ENCODE peak calls at places on chromosomes 12 and 14, in five cellular contexts. One of them, this sample, is unnamed.

GRCh38 chr12:2893007-2893406 is 2.3 kb downstream of the TULP3 start:
- DNase-seq in neural crest cell: no peak
- DNase-seq in activated T-cell treated with anti-CD3 and anti-CD28 coated beads for 48 hours: no peak
- DNase-seq in NCI-H2029: no peak
- DNase-seq in GM23338: no peak
- DNase-seq in this sample: peak; percentile 69

GRCh38 chr12:52925717-52926595 is 21.1 kb upstream of the KRT8 start:
- DNase-seq in NCI-H2029: peak; percentile 96
- DNase-seq in activated T-cell treated with anti-CD3 and anti-CD28 coated beads for 48 hours: no peak
- DNase-seq in neural crest cell: no peak
- DNase-seq in GM23338: peak; percentile 47
- DNase-seq in this sample: no peak

GRCh38 chr14:22976620-22977433 is 5.5 kb downstream of the AJUBA start:
- DNase-seq in NCI-H2029: peak; percentile 63
- DNase-seq in GM23338: peak; percentile 62
- DNase-seq in activated T-cell treated with anti-CD3 and anti-CD28 coated beads for 48 hours: no peak
- DNase-seq in neural crest cell: no peak
- DNase-seq in this sample: no peak

GRCh38 chr12:94621662-94622359 is 28.5 kb downstream of the TMCC3 start:
- DNase-seq in NCI-H2029: peak; percentile 36
- DNase-seq in GM23338: no peak
- DNase-seq in activated T-cell treated with anti-CD3 and anti-CD28 coated beads for 48 hours: no peak
- DNase-seq in neural crest cell: no peak
- DNase-seq in this sample: no peak

GRCh38 chr12:1776139-1776975 is 44.0 kb upstream of the LRTM2 start:
- DNase-seq in neural crest cell: no peak
- DNase-seq in NCI-H2029: no peak
- DNase-seq in activated T-cell treated with anti-CD3 and anti-CD28 coated beads for 48 hours: no peak
- DNase-seq in GM23338: no peak
- DNase-seq in this sample: no peak

GRCh38 chr14:23389396-23389795 is 12.6 kb downstream of the CMTM5 start:
- DNase-seq in activated T-cell treated with anti-CD3 and anti-CD28 coated beads for 48 hours: no peak
- DNase-seq in NCI-H2029: no peak
- DNase-seq in neural crest cell: no peak
- DNase-seq in GM23338: no peak
- DNase-seq in this sample: no peak

GRCh38 chr14:76499399-76499798 is 123.5 kb downstream of the ESRRB start:
- DNase-seq in activated T-cell treated with anti-CD3 and anti-CD28 coated beads for 48 hours: no peak
- DNase-seq in NCI-H2029: no peak
- DNase-seq in GM23338: no peak
- DNase-seq in neural crest cell: no peak
- DNase-seq in this sample: no peak

GRCh38 chr12:9096563-9097176 is 19.0 kb downstream of the A2M start:
- DNase-seq in neural crest cell: no peak
- DNase-seq in NCI-H2029: no peak
- DNase-seq in activated T-cell treated with anti-CD3 and anti-CD28 coated beads for 48 hours: no peak
- DNase-seq in GM23338: no peak
- DNase-seq in this sample: no peak

GRCh38 chr12:751192-751827 is 1.1 kb upstream of the WNK1 start:
- DNase-seq in activated T-cell treated with anti-CD3 and anti-CD28 coated beads for 48 hours: peak; percentile 87
- DNase-seq in NCI-H2029: peak; percentile 73
- DNase-seq in GM23338: peak; percentile 99
- DNase-seq in neural crest cell: peak; percentile 90
- DNase-seq in this sample: peak; percentile 96

GRCh38 chr14:87725318-87725717 is 267.7 kb downstream of the GALC start:
- DNase-seq in neural crest cell: no peak
- DNase-seq in GM23338: no peak
- DNase-seq in NCI-H2029: no peak
- DNase-seq in activated T-cell treated with anti-CD3 and anti-CD28 coated beads for 48 hours: no peak
- DNase-seq in this sample: no peak

GRCh38 chr14:24556756-24557155 is 19.3 kb downstream of the CTSG start:
- DNase-seq in activated T-cell treated with anti-CD3 and anti-CD28 coated beads for 48 hours: no peak
- DNase-seq in NCI-H2029: no peak
- DNase-seq in GM23338: no peak
- DNase-seq in neural crest cell: no peak
- DNase-seq in this sample: no peak

GRCh38 chr12:111304642-111305071 is 64.2 kb downstream of the PHETA1 start:
- DNase-seq in neural crest cell: no peak
- DNase-seq in activated T-cell treated with anti-CD3 and anti-CD28 coated beads for 48 hours: peak; percentile 54
- DNase-seq in GM23338: peak; percentile 71
- DNase-seq in NCI-H2029: no peak
- DNase-seq in this sample: no peak

GRCh38 chr12:77746108-77746507 is 84.6 kb upstream of the NAV3 start:
- DNase-seq in GM23338: no peak
- DNase-seq in activated T-cell treated with anti-CD3 and anti-CD28 coated beads for 48 hours: no peak
- DNase-seq in neural crest cell: no peak
- DNase-seq in NCI-H2029: peak; percentile 99
- DNase-seq in this sample: no peak

GRCh38 chr14:72476657-72477499 is 417.0 kb downstream of the DPF3 start:
- DNase-seq in NCI-H2029: no peak
- DNase-seq in activated T-cell treated with anti-CD3 and anti-CD28 coated beads for 48 hours: peak; percentile 41
- DNase-seq in GM23338: peak; percentile 11
- DNase-seq in neural crest cell: no peak
- DNase-seq in this sample: peak; percentile 62

GRCh38 chr12:113940357-113940756 is 25.8 kb downstream of the RBM19 start:
- DNase-seq in NCI-H2029: no peak
- DNase-seq in GM23338: peak; percentile 41
- DNase-seq in activated T-cell treated with anti-CD3 and anti-CD28 coated beads for 48 hours: no peak
- DNase-seq in neural crest cell: no peak
- DNase-seq in this sample: no peak

GRCh38 chr14:56810341-56810740 is at the start of gene OTX2:
- DNase-seq in GM23338: peak; percentile 50
- DNase-seq in neural crest cell: no peak
- DNase-seq in NCI-H2029: no peak
- DNase-seq in activated T-cell treated with anti-CD3 and anti-CD28 coated beads for 48 hours: no peak
- DNase-seq in this sample: no peak

GRCh38 chr12:70255311-70255710 is 12.1 kb downstream of the CNOT2 start:
- DNase-seq in neural crest cell: no peak
- DNase-seq in GM23338: no peak
- DNase-seq in activated T-cell treated with anti-CD3 and anti-CD28 coated beads for 48 hours: no peak
- DNase-seq in NCI-H2029: no peak
- DNase-seq in this sample: no peak

GRCh38 chr12:45409966-45410365 is 194.1 kb downstream of the ANO6 start:
- DNase-seq in NCI-H2029: no peak
- DNase-seq in activated T-cell treated with anti-CD3 and anti-CD28 coated beads for 48 hours: no peak
- DNase-seq in GM23338: no peak
- DNase-seq in neural crest cell: no peak
- DNase-seq in this sample: no peak

GRCh38 chr14:79328863-79329262 is 882.4 kb downstream of the DIO2 start:
- DNase-seq in GM23338: no peak
- DNase-seq in neural crest cell: no peak
- DNase-seq in NCI-H2029: no peak
- DNase-seq in activated T-cell treated with anti-CD3 and anti-CD28 coated beads for 48 hours: no peak
- DNase-seq in this sample: no peak

GRCh38 chr14:93010543-93011541 is 87.9 kb downstream of the CHGA start:
- DNase-seq in activated T-cell treated with anti-CD3 and anti-CD28 coated beads for 48 hours: no peak
- DNase-seq in NCI-H2029: peak; percentile 63
- DNase-seq in GM23338: no peak
- DNase-seq in neural crest cell: no peak
- DNase-seq in this sample: peak; percentile 73

GRCh38 chr12:32089156-32089950 is 17.3 kb upstream of the BICD1 start:
- DNase-seq in NCI-H2029: no peak
- DNase-seq in neural crest cell: no peak
- DNase-seq in activated T-cell treated with anti-CD3 and anti-CD28 coated beads for 48 hours: no peak
- DNase-seq in GM23338: no peak
- DNase-seq in this sample: no peak

GRCh38 chr12:57614178-57614947 is 3.1 kb downstream of the ARHGEF25 start:
- DNase-seq in NCI-H2029: no peak
- DNase-seq in GM23338: peak; percentile 89
- DNase-seq in activated T-cell treated with anti-CD3 and anti-CD28 coated beads for 48 hours: no peak
- DNase-seq in neural crest cell: no peak
- DNase-seq in this sample: no peak

GRCh38 chr12:47650469-47650868 is 55.4 kb downstream of the RPAP3 start:
- DNase-seq in activated T-cell treated with anti-CD3 and anti-CD28 coated beads for 48 hours: no peak
- DNase-seq in NCI-H2029: no peak
- DNase-seq in GM23338: no peak
- DNase-seq in neural crest cell: no peak
- DNase-seq in this sample: no peak

GRCh38 chr14:59464651-59465569 is at the start of gene GPR135:
- DNase-seq in NCI-H2029: peak; percentile 61
- DNase-seq in neural crest cell: peak; percentile 43
- DNase-seq in activated T-cell treated with anti-CD3 and anti-CD28 coated beads for 48 hours: peak; percentile 33
- DNase-seq in GM23338: peak; percentile 70
- DNase-seq in this sample: no peak

GRCh38 chr12:84507914-84508313 is 404.7 kb downstream of the SLC6A15 start:
- DNase-seq in GM23338: no peak
- DNase-seq in NCI-H2029: peak; percentile 29
- DNase-seq in activated T-cell treated with anti-CD3 and anti-CD28 coated beads for 48 hours: no peak
- DNase-seq in neural crest cell: no peak
- DNase-seq in this sample: no peak

GRCh38 chr14:77123381-77124344 is 17.9 kb downstream of the ZDHHC22 start:
- DNase-seq in activated T-cell treated with anti-CD3 and anti-CD28 coated beads for 48 hours: no peak
- DNase-seq in NCI-H2029: peak; percentile 81
- DNase-seq in neural crest cell: no peak
- DNase-seq in GM23338: no peak
- DNase-seq in this sample: no peak

GRCh38 chr12:100401660-100402059 is 44.8 kb downstream of the SLC17A8 start:
- DNase-seq in activated T-cell treated with anti-CD3 and anti-CD28 coated beads for 48 hours: no peak
- DNase-seq in NCI-H2029: no peak
- DNase-seq in GM23338: no peak
- DNase-seq in neural crest cell: no peak
- DNase-seq in this sample: no peak

GRCh38 chr14:40574780-40575179 is 1031.9 kb upstream of the LRFN5 start:
- DNase-seq in GM23338: peak; percentile 8
- DNase-seq in NCI-H2029: no peak
- DNase-seq in activated T-cell treated with anti-CD3 and anti-CD28 coated beads for 48 hours: no peak
- DNase-seq in neural crest cell: no peak
- DNase-seq in this sample: no peak

GRCh38 chr12:113069751-113070116 is 13.2 kb downstream of the DTX1 start:
- DNase-seq in neural crest cell: no peak
- DNase-seq in activated T-cell treated with anti-CD3 and anti-CD28 coated beads for 48 hours: no peak
- DNase-seq in GM23338: no peak
- DNase-seq in NCI-H2029: no peak
- DNase-seq in this sample: no peak

GRCh38 chr12:65106948-65107347 is 14.2 kb downstream of the WIF1 start:
- DNase-seq in activated T-cell treated with anti-CD3 and anti-CD28 coated beads for 48 hours: no peak
- DNase-seq in GM23338: peak; percentile 23
- DNase-seq in NCI-H2029: peak; percentile 3
- DNase-seq in neural crest cell: no peak
- DNase-seq in this sample: no peak

GRCh38 chr14:91350813-91351507 is 66.7 kb downstream of the CCDC88C start:
- DNase-seq in GM23338: no peak
- DNase-seq in NCI-H2029: no peak
- DNase-seq in neural crest cell: no peak
- DNase-seq in activated T-cell treated with anti-CD3 and anti-CD28 coated beads for 48 hours: peak; percentile 60
- DNase-seq in this sample: no peak

GRCh38 chr14:32003585-32003984 is 73.5 kb upstream of the ARHGAP5 start:
- DNase-seq in GM23338: no peak
- DNase-seq in NCI-H2029: no peak
- DNase-seq in neural crest cell: no peak
- DNase-seq in activated T-cell treated with anti-CD3 and anti-CD28 coated beads for 48 hours: no peak
- DNase-seq in this sample: no peak

GRCh38 chr12:120529641-120530314 is 820 bp upstream of the COQ5 start:
- DNase-seq in NCI-H2029: peak; percentile 29
- DNase-seq in GM23338: peak; percentile 65
- DNase-seq in neural crest cell: no peak
- DNase-seq in activated T-cell treated with anti-CD3 and anti-CD28 coated beads for 48 hours: no peak
- DNase-seq in this sample: no peak

GRCh38 chr12:29145372-29146170 is 3.5 kb upstream of the FAR2 start:
- DNase-seq in activated T-cell treated with anti-CD3 and anti-CD28 coated beads for 48 hours: no peak
- DNase-seq in neural crest cell: no peak
- DNase-seq in GM23338: peak; percentile 48
- DNase-seq in NCI-H2029: no peak
- DNase-seq in this sample: no peak

GRCh38 chr14:30223385-30223785 is 295.7 kb upstream of the PRKD1 start:
- DNase-seq in GM23338: no peak
- DNase-seq in NCI-H2029: peak; percentile 90
- DNase-seq in neural crest cell: no peak
- DNase-seq in activated T-cell treated with anti-CD3 and anti-CD28 coated beads for 48 hours: no peak
- DNase-seq in this sample: peak; percentile 75

This sample was measured in right atrium auricular region.